ENCODE peak calls at places on chromosomes 1 and 21, in seven cellular contexts. U is fibroblast of lung; A is CD8-positive, alpha-beta memory T cell; O is A549; V is epithelial cell of esophagus; P is astrocyte of the cerebellum; Y is cardiac fibroblast. T is an unnamed sample.

GRCh38 chr1:183952101-183952500 is 85.4 kb downstream of the COLGALT2 start:
- DNase-seq in A (no peak), P (no peak), U (no peak), V (peak; percentile 50), O (no peak), Y (no peak), T (no peak)

GRCh38 chr1:63835075-63835633 is 61.3 kb downstream of the ROR1 start:
- DNase-seq in V (peak; percentile 31), P (no peak), Y (no peak), O (no peak), U (no peak), A (no peak), T (no peak)

GRCh38 chr1:94579876-94580294 is 38.3 kb upstream of the F3 start:
- DNase-seq in P (peak; percentile 85), U (peak; percentile 97), V (peak; percentile 98), O (peak; percentile 83), Y (peak; percentile 83), A (no peak), T (peak; percentile 91)

GRCh38 chr1:244548558-244549115 is 87.6 kb downstream of the CATSPERE start:
- DNase-seq in V (peak; percentile 4), P (no peak), U (no peak), Y (no peak), A (no peak), O (no peak), T (no peak)

GRCh38 chr1:62428351-62428750 is 8.5 kb upstream of the USP1 start:
- DNase-seq in V (no peak), P (no peak), O (no peak), U (peak; percentile 38), Y (no peak), A (no peak), T (no peak)

GRCh38 chr1:30749691-30750583 is 7.6 kb downstream of the LAPTM5 start:
- DNase-seq in O (no peak), Y (no peak), U (no peak), P (no peak), V (no peak), A (peak; percentile 68), T (no peak)

GRCh38 chr1:56590520-56591011 is 11.2 kb upstream of the PLPP3 start:
- DNase-seq in U (peak; percentile 41), P (no peak), A (no peak), V (peak; percentile 15), O (no peak), Y (peak; percentile 68), T (peak; percentile 25)

GRCh38 chr1:43671193-43671592 is 21.2 kb downstream of the KDM4A start:
- DNase-seq in O (no peak), Y (peak; percentile 36), U (no peak), A (no peak), V (no peak), P (no peak), T (no peak)

GRCh38 chr1:7373251-7373650 is 397.8 kb upstream of the VAMP3 start:
- DNase-seq in O (no peak), A (no peak), V (no peak), P (no peak), Y (no peak), U (no peak), T (no peak)

GRCh38 chr1:167059045-167059728 is 31.0 kb downstream of the GPA33 start:
- DNase-seq in U (peak; percentile 32), Y (peak; percentile 71), V (peak; percentile 59), O (peak; percentile 67), A (peak; percentile 61), P (peak; percentile 43), T (peak; percentile 72)

GRCh38 chr1:210669951-210670350 is 341.2 kb downstream of the HHAT start:
- DNase-seq in U (no peak), O (no peak), V (no peak), A (no peak), P (no peak), Y (no peak), T (no peak)

GRCh38 chr1:55478742-55479141 is 263.6 kb upstream of the USP24 start:
- DNase-seq in V (peak; percentile 45), U (peak; percentile 40), A (no peak), Y (peak; percentile 46), P (peak; percentile 28), O (peak; percentile 42), T (peak; percentile 64)

GRCh38 chr1:5509664-5510452 is 482.4 kb downstream of the NPHP4 start:
- DNase-seq in Y (peak; percentile 42), V (peak; percentile 39), O (peak; percentile 9), U (peak; percentile 6), A (peak; percentile 58), P (peak; percentile 2), T (peak; percentile 55)

GRCh38 chr1:58933599-58933926 is 149.7 kb upstream of the JUN start:
- DNase-seq in A (no peak), O (peak; percentile 81), V (peak; percentile 41), Y (no peak), P (no peak), U (no peak), T (peak; percentile 48)

GRCh38 chr1:4825841-4826450 is 171.5 kb downstream of the AJAP1 start:
- DNase-seq in V (peak; percentile 11), Y (no peak), P (no peak), A (no peak), U (no peak), O (peak; percentile 19), T (peak; percentile 2)

GRCh38 chr1:67031121-67031520 is 22.8 kb downstream of the SLC35D1 start:
- DNase-seq in Y (peak; percentile 38), U (peak; percentile 63), A (no peak), O (no peak), P (no peak), V (no peak), T (peak; percentile 15)

GRCh38 chr1:154418062-154418897 is 13.1 kb downstream of the IL6R start:
- DNase-seq in U (peak; percentile 50), O (peak; percentile 95), V (peak; percentile 99), A (no peak), Y (no peak), P (no peak), T (peak; percentile 27)

GRCh38 chr21:14763695-14764064 is 217.6 kb upstream of the SAMSN1 start:
- DNase-seq in V (no peak), P (no peak), U (no peak), A (no peak), Y (no peak), O (no peak), T (no peak)

GRCh38 chr1:199226163-199226562 is 587.3 kb downstream of the PTPRC start:
- DNase-seq in P (peak; percentile 38), U (peak; percentile 74), A (no peak), O (no peak), V (peak; percentile 69), Y (peak; percentile 12), T (peak; percentile 59)

GRCh38 chr1:226659641-226660040 is 79.4 kb downstream of the ITPKB start:
- DNase-seq in A (no peak), P (no peak), Y (no peak), V (no peak), U (no peak), O (no peak), T (no peak)

GRCh38 chr1:94326329-94326728 is 88.9 kb upstream of the ARHGAP29 start:
- DNase-seq in Y (no peak), V (no peak), P (no peak), U (no peak), O (no peak), A (no peak), T (no peak)

GRCh38 chr21:27838585-27838984 is 871.7 kb upstream of the ADAMTS5 start:
- DNase-seq in P (no peak), U (no peak), O (no peak), V (no peak), A (no peak), Y (no peak), T (no peak)

GRCh38 chr1:23868848-23869450 is 859 bp upstream of the FUCA1 start:
- DNase-seq in A (no peak), U (no peak), V (no peak), P (no peak), Y (no peak), O (no peak), T (no peak)
- H3K4me3 ChIP-seq in A (peak overlapping the region; percentile 40), U (no peak overlapping the region), V (peak overlapping the region; percentile 63), P (peak overlapping the region; percentile 63), Y (peak overlapping the region; percentile 59), O (peak overlapping the region; percentile 64), T (no peak overlapping the region)

GRCh38 chr1:184971522-184972265 is 2.6 kb downstream of the NIBAN1 start:
- DNase-seq in Y (no peak), P (no peak), O (no peak), V (no peak), U (no peak), A (no peak), T (no peak)
- H3K4me3 ChIP-seq in Y (no peak overlapping the region), P (no peak overlapping the region), O (no peak overlapping the region), V (no peak overlapping the region), U (no peak overlapping the region), A (no peak overlapping the region), T (no peak overlapping the region)

GRCh38 chr21:40335689-40336088 is 468.5 kb downstream of the PCP4 start:
- DNase-seq in U (no peak), Y (no peak), V (no peak), O (no peak), A (no peak), P (no peak), T (no peak)
- H3K4me3 ChIP-seq in U (no peak overlapping the region), Y (no peak overlapping the region), V (no peak overlapping the region), O (no peak overlapping the region), A (no peak overlapping the region), P (no peak overlapping the region), T (no peak overlapping the region)

GRCh38 chr1:247360116-247360898 is 28.6 kb upstream of the ZNF496 start:
- DNase-seq in V (no peak), U (peak; percentile 12), A (no peak), O (no peak), Y (no peak), P (no peak), T (peak; percentile 33)
- H3K4me3 ChIP-seq in V (no peak overlapping the region), U (no peak overlapping the region), A (no peak overlapping the region), O (no peak overlapping the region), Y (no peak overlapping the region), P (no peak overlapping the region), T (no peak overlapping the region)

GRCh38 chr1:88890790-88891317 is 513 bp downstream of the GTF2B start:
- DNase-seq in U (peak; percentile 48), Y (peak; percentile 42), O (no peak), A (peak; percentile 15), V (peak; percentile 48), P (no peak), T (peak; percentile 50)
- H3K4me3 ChIP-seq in U (peak overlapping the region; percentile 89), Y (peak overlapping the region; percentile 92), O (peak overlapping the region; percentile 97), A (peak overlapping the region; percentile 81), V (peak overlapping the region; percentile 90), P (peak overlapping the region; percentile 86), T (peak overlapping the region; percentile 79)

T was measured in choroid plexus epithelial cell.